ENCODE peak calls at places on chromosomes 13 and 19, in seven cellular contexts. L is mucosa of descending colon, F is HCT116, Y is fibroblast of pulmonary artery, U is AG09319, E is GM23338, V is foreskin keratinocyte. R is an unnamed sample.

GRCh38 chr13:38947049-38947448 is 43.6 kb downstream of the STOML3 start:
- DNase-seq in U (no peak), L (no peak), E (no peak), Y (no peak), F (no peak), V (peak), R (no peak)

GRCh38 chr19:5539431-5539833 is 28.3 kb downstream of the TINCR start:
- DNase-seq in L (no peak), U (no peak), E (peak), Y (no peak), V (no peak), F (no peak), R (no peak)

GRCh38 chr19:38993271-38993670 is 17.7 kb upstream of the FBXO17 start:
- DNase-seq in E (no peak), F (no peak), V (peak), U (no peak), L (no peak), Y (peak), R (no peak)

GRCh38 chr13:93726173-93727019 is 499.8 kb downstream of the GPC6 start:
- DNase-seq in U (no peak), L (no peak), V (no peak), F (no peak), Y (no peak), E (peak), R (no peak)

GRCh38 chr13:67223024-67223423 is 7.1 kb downstream of the PCDH9 start:
- DNase-seq in U (no peak), Y (peak), L (no peak), V (peak), F (no peak), E (no peak), R (no peak)

GRCh38 chr19:7662657-7663056 is 6.2 kb upstream of the RETN start:
- DNase-seq in L (no peak), F (no peak), V (no peak), Y (no peak), U (no peak), E (no peak), R (no peak)

GRCh38 chr19:52621376-52621775 is 16.8 kb downstream of the ZNF83 start:
- DNase-seq in U (no peak), V (no peak), L (no peak), Y (no peak), F (no peak), E (no peak), R (no peak)

GRCh38 chr13:66264976-66265375 is 965.2 kb downstream of the PCDH9 start:
- DNase-seq in L (no peak), Y (no peak), V (peak), U (no peak), F (no peak), E (no peak), R (no peak)

GRCh38 chr13:102769679-102770078 is 3.9 kb downstream of the TEX30 start:
- DNase-seq in L (no peak), Y (peak), F (no peak), U (no peak), E (no peak), V (peak), R (no peak)

GRCh38 chr19:3969435-3970312 is 1.2 kb downstream of the DAPK3 start:
- DNase-seq in E (peak), F (no peak), U (no peak), Y (peak), L (no peak), V (peak), R (no peak)

GRCh38 chr19:8618751-8619150 is 8.2 kb upstream of the ADAMTS10 start:
- DNase-seq in E (no peak), L (no peak), F (peak), U (no peak), Y (no peak), V (no peak), R (no peak)

GRCh38 chr13:106471957-106472543 is 63.4 kb downstream of the EFNB2 start:
- DNase-seq in Y (peak), F (peak), L (peak), U (no peak), E (peak), V (peak), R (no peak)

GRCh38 chr13:50682966-50683365 is 160.5 kb downstream of the DLEU7 start:
- DNase-seq in L (no peak), U (no peak), E (no peak), Y (no peak), F (no peak), V (no peak), R (no peak)

GRCh38 chr19:1474011-1474764 is 4.8 kb downstream of the C19orf25 start:
- DNase-seq in V (no peak), F (no peak), E (no peak), Y (no peak), L (no peak), U (no peak), R (no peak)

GRCh38 chr19:38543807-38544568 is 73.8 kb downstream of the MAP4K1 start:
- DNase-seq in U (peak), V (peak), F (peak), E (peak), Y (peak), L (peak), R (no peak)

GRCh38 chr19:50979758-50980157 is 4.0 kb downstream of the KLK7 start:
- DNase-seq in Y (no peak), L (no peak), U (no peak), E (peak), V (no peak), F (no peak), R (no peak)

GRCh38 chr19:6694147-6694815 is 24.3 kb upstream of the TNFSF14 start:
- DNase-seq in E (peak), V (no peak), Y (no peak), L (no peak), U (no peak), F (peak), R (no peak)

GRCh38 chr13:81012031-81012430 is 671.1 kb upstream of the SPRY2 start:
- DNase-seq in U (no peak), F (no peak), V (no peak), Y (no peak), L (no peak), E (peak), R (no peak)

GRCh38 chr13:111948281-111948680 is 118.7 kb upstream of the SOX1 start:
- DNase-seq in V (no peak), U (no peak), F (no peak), Y (no peak), E (no peak), L (no peak), R (no peak)

GRCh38 chr13:77833331-77833863 is 85.2 kb downstream of the EDNRB start:
- DNase-seq in L (no peak), V (peak), F (no peak), Y (peak), E (no peak), U (peak), R (peak)

GRCh38 chr19:39971380-39971841 is 446 bp downstream of the PSMC4 start:
- DNase-seq in V (no peak), U (no peak), E (peak), L (no peak), F (no peak), Y (no peak), R (no peak)

DNA sequence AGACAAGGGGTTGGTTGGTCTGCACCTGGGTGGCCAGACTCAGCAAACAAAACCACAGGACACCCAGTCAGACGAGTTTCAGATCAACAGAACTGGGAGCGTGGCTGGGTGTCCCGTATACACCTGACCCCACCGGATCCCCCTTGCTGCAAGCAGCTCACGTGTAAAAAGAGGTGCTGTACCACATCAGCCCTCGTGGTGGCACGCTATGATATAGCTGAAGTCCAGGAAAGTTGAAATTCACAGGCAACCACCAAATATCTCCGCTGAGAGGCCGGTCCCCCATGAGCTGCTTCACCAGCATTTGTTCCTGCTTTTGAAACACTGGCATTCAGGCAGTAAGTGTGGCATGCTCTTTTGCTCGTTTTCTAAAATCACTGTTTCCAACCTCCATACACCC is 92.3 kb downstream of the TUBA3C start:
- DNase-seq in F (no peak), V (no peak), U (no peak), Y (no peak), L (no peak), E (no peak), R (no peak)
- TF ChIP-seq CTCF in F (no peak), V (no peak), U (no peak), Y (no peak), L (no peak), E (no peak), R (no peak)

GRCh38 chr19:29842471-29843179 is 30.8 kb downstream of the CCNE1 start:
- DNase-seq in V (no peak), F (no peak), L (no peak), U (no peak), E (no peak), Y (no peak), R (peak)

GRCh38 chr19:29843180-29844051 is 31.6 kb downstream of the CCNE1 start:
- DNase-seq in L (peak), E (peak), U (no peak), Y (peak), V (no peak), F (no peak), R (peak)

GRCh38 chr19:29849234-29849633 is 37.4 kb downstream of the CCNE1 start:
- DNase-seq in L (no peak), U (no peak), F (no peak), V (no peak), Y (no peak), E (no peak), R (no peak)

GRCh38 chr19:29844891-29845575 is 33.2 kb downstream of the CCNE1 start:
- DNase-seq in F (peak), V (peak), U (peak), Y (peak), L (peak), E (peak), R (peak)

GRCh38 chr19:29845576-29846176 is 33.9 kb downstream of the CCNE1 start:
- DNase-seq in L (peak), U (no peak), V (peak), Y (peak), F (no peak), E (peak), R (peak)
- TF ChIP-seq CTCF in L (no peak), U (no peak), V (no peak), Y (no peak), F (no peak), E (no peak), R (no peak)

DNA sequence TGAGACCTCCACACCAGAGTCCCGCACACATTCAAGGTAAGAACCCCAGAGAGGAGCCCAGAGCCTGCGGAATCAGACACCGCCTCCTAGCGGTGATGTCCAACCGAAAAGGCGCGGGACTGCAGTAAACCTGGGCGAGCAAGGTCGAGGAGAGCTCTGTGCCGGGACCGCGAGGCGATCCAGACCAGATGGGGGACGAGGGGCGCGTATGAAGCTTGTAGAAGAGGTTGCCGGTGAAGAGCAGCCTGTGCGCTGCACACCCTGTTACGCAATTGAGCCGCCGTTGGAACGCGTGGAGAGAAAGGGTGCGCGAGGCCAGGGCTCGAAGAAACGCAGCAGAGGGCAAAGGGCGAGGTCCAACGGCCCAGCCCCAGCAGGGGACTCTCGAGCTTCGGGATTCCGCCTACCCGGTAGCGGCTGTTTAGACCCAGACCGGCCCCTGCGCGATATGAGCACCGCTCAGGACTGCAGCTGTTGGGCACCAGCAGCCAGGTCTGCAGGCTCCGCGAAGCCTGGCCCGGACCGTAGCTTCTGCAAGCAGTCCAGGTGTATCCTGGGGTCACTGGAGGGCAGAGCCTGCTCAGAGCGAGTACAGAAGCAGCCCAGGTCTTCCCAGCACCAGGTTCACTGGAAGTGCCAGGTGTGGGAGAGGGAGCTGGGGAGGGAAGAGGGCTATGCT is 65.9 kb upstream of the ZNF599 start:
- DNase-seq in L (peak), Y (peak), F (no peak), E (peak), U (no peak), V (no peak), R (no peak)
- TF ChIP-seq CTCF in L (no peak), Y (peak), F (peak), E (peak), U (peak), V (peak), R (no peak)

GRCh38 chr19:58084596-58085347 is 13.3 kb downstream of the ZSCAN18 start:
- DNase-seq in U (no peak), F (no peak), E (peak), Y (no peak), L (no peak), V (no peak), R (no peak)

GRCh38 chr19:58089846-58090245 is 8.2 kb downstream of the ZSCAN18 start:
- DNase-seq in Y (no peak), U (no peak), L (no peak), F (no peak), V (no peak), E (no peak), R (no peak)

GRCh38 chr19:58088521-58089052 is 9.4 kb downstream of the ZSCAN18 start:
- DNase-seq in U (no peak), Y (no peak), E (no peak), F (no peak), L (no peak), V (no peak), R (no peak)

GRCh38 chr19:58086825-58087710 is 11.0 kb downstream of the ZSCAN18 start:
- DNase-seq in L (no peak), Y (no peak), F (no peak), U (no peak), E (no peak), V (no peak), R (no peak)

DNA sequence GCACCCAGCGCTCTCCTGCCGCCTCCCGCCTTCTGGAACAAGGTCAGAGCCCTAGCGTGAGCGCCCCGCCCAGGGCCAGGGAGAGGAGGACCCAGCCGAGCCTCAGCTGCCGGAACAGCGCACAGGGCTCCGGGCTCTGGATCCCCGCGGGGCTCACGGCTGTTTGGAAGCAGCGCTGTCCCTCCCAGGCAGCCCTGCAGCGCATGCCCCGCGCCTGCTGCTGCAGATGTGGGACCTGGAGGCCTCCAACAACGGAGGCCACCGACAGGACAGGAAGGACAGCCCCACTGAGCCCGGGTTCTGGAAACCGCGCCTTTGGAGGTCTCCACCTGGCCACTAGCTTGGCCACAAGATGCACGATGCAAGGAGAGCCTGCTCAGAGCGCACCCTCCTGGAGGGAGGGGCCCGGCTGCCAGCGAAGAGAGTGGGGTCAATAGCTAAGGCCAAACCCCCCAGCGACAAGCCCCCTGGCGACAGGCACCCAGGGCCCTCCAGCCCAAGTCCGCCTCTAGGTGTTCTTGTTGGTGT is 12.6 kb downstream of the ZSCAN18 start:
- DNase-seq in V (no peak), Y (no peak), L (no peak), F (no peak), U (no peak), E (peak), R (no peak)
- TF ChIP-seq CTCF in V (no peak), Y (no peak), L (no peak), F (no peak), U (no peak), E (no peak), R (no peak)

DNA sequence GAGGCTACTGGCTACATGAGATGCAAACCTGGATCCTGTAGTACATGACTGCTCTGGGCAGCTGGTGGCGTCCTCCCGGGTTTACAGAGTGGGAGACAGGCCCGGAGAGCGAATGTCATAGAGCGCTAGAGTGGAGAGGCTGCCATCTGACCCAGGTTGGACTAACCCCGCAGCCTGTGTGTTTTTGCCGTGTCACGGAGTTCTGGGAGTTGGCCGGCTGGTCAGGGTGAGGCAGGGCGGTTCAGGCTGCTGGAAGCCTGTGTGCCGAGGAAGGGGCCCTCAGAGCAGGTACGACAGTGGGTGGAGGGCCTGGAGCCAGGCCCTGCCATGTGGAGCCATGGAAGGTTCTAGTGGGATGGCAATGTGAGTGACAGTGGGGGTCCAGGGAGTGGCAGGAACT is 12.5 kb downstream of the CRTC1 start:
- DNase-seq in U (no peak), E (no peak), F (no peak), Y (no peak), L (no peak), V (no peak), R (no peak)
- TF ChIP-seq CTCF in U (no peak), E (no peak), F (no peak), Y (no peak), L (no peak), V (no peak), R (no peak)

DNA sequence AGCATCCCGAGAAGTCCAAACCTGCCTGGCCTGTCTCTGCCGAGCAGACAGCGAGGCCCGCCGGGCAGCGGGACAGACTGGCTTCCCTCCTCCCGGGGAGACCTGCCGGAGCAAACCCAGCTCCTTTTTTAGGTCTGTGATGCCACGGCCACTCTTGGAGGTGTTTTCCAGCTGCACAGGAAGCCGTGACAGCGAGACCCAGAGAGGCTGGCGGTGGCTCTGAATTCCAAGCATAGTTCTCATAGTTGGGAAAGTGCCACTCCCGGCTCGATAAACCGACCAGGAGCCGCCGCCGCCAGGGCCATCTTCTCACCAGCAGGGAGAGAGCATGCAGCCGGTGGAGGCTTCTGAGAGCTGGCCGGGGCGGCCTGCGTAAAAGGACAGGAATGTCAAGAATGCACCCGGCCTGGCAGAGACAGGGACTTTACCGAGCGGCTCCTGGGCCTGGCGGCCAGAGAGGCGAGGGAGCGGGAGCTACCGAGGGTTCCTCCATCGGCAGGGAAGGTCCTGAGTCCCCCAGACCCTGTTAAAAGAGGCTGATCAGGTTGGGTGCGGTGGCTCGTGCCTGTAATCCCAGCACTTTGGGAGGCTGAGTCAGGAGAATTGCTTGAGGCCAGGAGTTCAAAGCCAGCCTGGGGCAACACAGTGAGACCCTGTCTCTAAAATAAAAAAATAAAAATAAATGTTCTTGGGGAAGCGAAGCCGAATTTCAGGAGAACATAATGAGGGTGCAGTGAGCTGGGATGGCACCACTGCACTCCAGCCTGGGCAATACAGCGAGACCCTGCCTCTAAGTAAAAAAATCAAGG is 64.9 kb downstream of the GADD45B start:
- DNase-seq in V (peak), F (peak), L (peak), E (peak), Y (peak), U (peak), R (no peak)
- TF ChIP-seq CTCF in V (peak), F (peak), L (no peak), E (no peak), Y (peak), U (peak), R (no peak)

DNA sequence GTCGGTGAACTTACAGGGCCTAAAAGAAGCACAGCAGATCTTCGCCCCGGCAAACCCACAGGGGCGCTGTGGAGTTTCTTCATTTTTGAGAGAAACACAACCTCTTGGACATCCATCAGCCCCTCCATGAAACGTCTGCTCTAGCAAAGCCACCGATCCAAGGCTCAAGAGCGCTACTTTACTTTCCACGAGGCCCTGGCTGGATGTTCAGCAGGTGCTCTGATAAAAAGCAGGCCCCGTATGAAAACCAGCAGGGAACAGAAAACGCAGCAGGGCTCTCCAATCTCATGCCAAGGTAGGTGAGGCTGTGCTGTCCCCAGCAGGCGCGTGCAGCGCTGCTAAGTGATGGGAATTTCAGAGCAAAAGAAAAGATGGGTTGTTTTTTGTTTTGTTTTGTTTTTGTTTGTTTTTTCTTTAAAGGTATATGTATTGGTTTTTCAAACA is 86.7 kb downstream of the IRS2 start:
- DNase-seq in Y (no peak), V (no peak), E (peak), F (no peak), U (no peak), L (peak), R (no peak)
- TF ChIP-seq CTCF in Y (no peak), V (no peak), E (peak), F (no peak), U (no peak), L (no peak), R (no peak)

GRCh38 chr19:46077815-46078167 is 37.0 kb upstream of the IGFL4 start:
- DNase-seq in U (no peak), V (no peak), E (no peak), F (no peak), Y (no peak), L (no peak), R (no peak)
- TF ChIP-seq CTCF in U (no peak), V (no peak), E (peak), F (no peak), Y (no peak), L (no peak), R (peak)

DNA sequence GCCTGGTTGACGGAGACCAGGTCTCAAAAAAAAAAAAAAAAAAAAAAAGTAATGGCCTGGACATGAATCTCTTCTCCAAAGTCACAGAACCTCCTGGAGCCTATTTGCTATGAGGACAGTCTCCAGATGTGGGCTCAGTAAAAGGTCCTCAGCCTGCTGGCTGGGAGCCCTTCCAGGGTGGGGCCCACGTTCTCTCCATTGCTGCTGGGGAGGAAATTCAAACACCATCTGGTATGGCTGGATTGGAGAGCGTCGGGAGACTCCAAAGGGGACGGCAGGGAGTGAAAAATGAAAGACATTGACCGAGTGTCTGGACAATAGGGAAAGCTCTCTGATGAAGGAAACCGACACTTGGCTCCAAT is 1.3 kb upstream of the PBX4 start:
- DNase-seq in U (no peak), Y (no peak), V (no peak), L (no peak), E (no peak), F (no peak), R (no peak)
- TF ChIP-seq CTCF in U (no peak), Y (no peak), V (no peak), L (no peak), E (no peak), F (no peak), R (no peak)